ENCODE peak calls at places on chromosomes 3 and 15, in four cellular contexts. One of them, this sample, is unnamed.

GRCh38 chr3:39013289-39013688 is 38.5 kb downstream of the SCN11A start:
- DNase-seq in K562: no peak
- DNase-seq in HepG2: no peak
- DNase-seq in GM12878: no peak
- DNase-seq in this sample: no peak

GRCh38 chr3:50674349-50675178 is at the start of gene DOCK3:
- DNase-seq in K562: peak
- DNase-seq in HepG2: no peak
- DNase-seq in GM12878: no peak
- DNase-seq in this sample: peak

GRCh38 chr3:81531846-81532245 is 229.6 kb downstream of the GBE1 start:
- DNase-seq in K562: no peak
- DNase-seq in HepG2: no peak
- DNase-seq in GM12878: no peak
- DNase-seq in this sample: no peak

GRCh38 chr3:112767777-112768176 is 78.9 kb downstream of the CD200R1L start:
- DNase-seq in K562: no peak
- DNase-seq in HepG2: no peak
- DNase-seq in GM12878: no peak
- DNase-seq in this sample: no peak

GRCh38 chr3:179276001-179276400 is 25.1 kb upstream of the KCNMB3 start:
- DNase-seq in K562: peak
- DNase-seq in HepG2: no peak
- DNase-seq in GM12878: no peak
- DNase-seq in this sample: no peak

GRCh38 chr15:48765007-48765406 is 45.9 kb downstream of the CEP152 start:
- DNase-seq in K562: peak
- DNase-seq in HepG2: no peak
- DNase-seq in GM12878: no peak
- DNase-seq in this sample: no peak

GRCh38 chr15:90760661-90761232 is 43.6 kb downstream of the BLM start:
- DNase-seq in K562: no peak
- DNase-seq in HepG2: no peak
- DNase-seq in GM12878: no peak
- DNase-seq in this sample: no peak

GRCh38 chr3:32310918-32311839 is 72.7 kb downstream of the CMTM8 start:
- DNase-seq in K562: no peak
- DNase-seq in HepG2: peak
- DNase-seq in GM12878: no peak
- DNase-seq in this sample: no peak

GRCh38 chr15:57506422-57506821 is 85.3 kb upstream of the MYZAP start:
- DNase-seq in K562: peak
- DNase-seq in HepG2: no peak
- DNase-seq in GM12878: no peak
- DNase-seq in this sample: no peak

GRCh38 chr3:73432021-73432722 is 192.6 kb downstream of the PDZRN3 start:
- DNase-seq in K562: peak
- DNase-seq in HepG2: peak
- DNase-seq in GM12878: no peak
- DNase-seq in this sample: peak

GRCh38 chr3:73143401-73143800 is 81.9 kb downstream of the EBLN2 start:
- DNase-seq in K562: no peak
- DNase-seq in HepG2: no peak
- DNase-seq in GM12878: no peak
- DNase-seq in this sample: no peak

GRCh38 chr15:63763476-63764123 is 70.1 kb downstream of the HERC1 start:
- DNase-seq in K562: no peak
- DNase-seq in HepG2: no peak
- DNase-seq in GM12878: peak
- DNase-seq in this sample: no peak

GRCh38 chr15:26037369-26037768 is 174.2 kb upstream of the ATP10A start:
- DNase-seq in K562: no peak
- DNase-seq in HepG2: no peak
- DNase-seq in GM12878: no peak
- DNase-seq in this sample: no peak

GRCh38 chr15:69391046-69391757 is 22.9 kb upstream of the KIF23 start:
- DNase-seq in K562: no peak
- DNase-seq in HepG2: no peak
- DNase-seq in GM12878: no peak
- DNase-seq in this sample: no peak

GRCh38 chr3:165895919-165896318 is 58.7 kb upstream of the BCHE start:
- DNase-seq in K562: peak
- DNase-seq in HepG2: peak
- DNase-seq in GM12878: no peak
- DNase-seq in this sample: peak

GRCh38 chr3:129315386-129315991 is 36.8 kb downstream of the HMCES start:
- DNase-seq in K562: peak
- DNase-seq in HepG2: no peak
- DNase-seq in GM12878: no peak
- DNase-seq in this sample: no peak

GRCh38 chr3:2523251-2523836 is 424.7 kb downstream of the CNTN4 start:
- DNase-seq in K562: no peak
- DNase-seq in HepG2: no peak
- DNase-seq in GM12878: no peak
- DNase-seq in this sample: no peak

GRCh38 chr15:70505411-70505919 is 257.9 kb downstream of the UACA start:
- DNase-seq in K562: no peak
- DNase-seq in HepG2: peak
- DNase-seq in GM12878: no peak
- DNase-seq in this sample: no peak

DNA sequence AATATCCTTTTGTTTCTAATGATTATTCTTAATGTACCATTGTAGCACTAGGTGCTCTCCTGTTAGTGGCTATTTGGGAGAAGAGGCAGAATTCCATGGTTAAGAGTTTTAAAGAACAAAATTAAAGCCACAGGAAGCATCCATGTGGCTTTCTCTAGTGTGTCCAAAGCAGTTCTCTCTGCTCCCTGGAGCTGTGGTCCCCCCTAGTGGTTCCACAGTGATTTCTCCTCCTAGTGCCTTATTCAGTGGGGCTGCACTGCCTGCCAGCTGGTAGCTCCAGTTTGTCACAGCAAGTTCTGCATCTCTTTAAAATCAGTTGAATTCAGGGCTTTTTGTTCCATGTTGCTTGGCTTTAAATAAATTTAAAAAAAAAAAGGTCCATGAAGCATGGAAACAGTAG is 39.6 kb upstream of the FAM98B start:
- DNase-seq in K562: peak
- DNase-seq in HepG2: peak
- DNase-seq in GM12878: no peak
- DNase-seq in this sample: peak
- TF ChIP-seq BHLHE40 in K562: no peak
- TF ChIP-seq BHLHE40 in HepG2: no peak
- TF ChIP-seq BHLHE40 in GM12878: no peak
- TF ChIP-seq BHLHE40 in this sample: no peak

DNA sequence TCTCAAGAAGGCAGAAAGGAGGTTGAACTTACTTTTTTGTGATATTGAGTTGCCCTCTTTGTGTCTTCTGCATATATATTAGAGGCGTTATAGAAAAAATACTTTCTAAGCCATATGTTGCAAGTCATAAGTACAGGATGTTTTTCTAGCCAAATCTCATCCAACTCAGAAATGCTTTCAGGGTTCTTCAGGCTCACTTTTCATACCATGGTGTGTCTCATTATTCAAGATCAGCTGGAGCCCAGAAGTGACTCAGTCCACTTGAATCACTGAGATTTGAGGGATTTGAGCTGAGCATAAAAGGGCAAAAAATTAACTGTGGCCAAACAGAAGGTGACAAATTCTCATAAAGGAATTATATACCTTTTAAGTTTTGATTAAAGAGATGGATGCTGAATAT is 157.3 kb downstream of the WNT5A start:
- DNase-seq in K562: no peak
- DNase-seq in HepG2: no peak
- DNase-seq in GM12878: no peak
- DNase-seq in this sample: no peak
- TF ChIP-seq FOXM1 in K562: no peak
- TF ChIP-seq FOXM1 in HepG2: no peak
- TF ChIP-seq FOXM1 in GM12878: no peak
- TF ChIP-seq FOXM1 in this sample: no peak

DNA sequence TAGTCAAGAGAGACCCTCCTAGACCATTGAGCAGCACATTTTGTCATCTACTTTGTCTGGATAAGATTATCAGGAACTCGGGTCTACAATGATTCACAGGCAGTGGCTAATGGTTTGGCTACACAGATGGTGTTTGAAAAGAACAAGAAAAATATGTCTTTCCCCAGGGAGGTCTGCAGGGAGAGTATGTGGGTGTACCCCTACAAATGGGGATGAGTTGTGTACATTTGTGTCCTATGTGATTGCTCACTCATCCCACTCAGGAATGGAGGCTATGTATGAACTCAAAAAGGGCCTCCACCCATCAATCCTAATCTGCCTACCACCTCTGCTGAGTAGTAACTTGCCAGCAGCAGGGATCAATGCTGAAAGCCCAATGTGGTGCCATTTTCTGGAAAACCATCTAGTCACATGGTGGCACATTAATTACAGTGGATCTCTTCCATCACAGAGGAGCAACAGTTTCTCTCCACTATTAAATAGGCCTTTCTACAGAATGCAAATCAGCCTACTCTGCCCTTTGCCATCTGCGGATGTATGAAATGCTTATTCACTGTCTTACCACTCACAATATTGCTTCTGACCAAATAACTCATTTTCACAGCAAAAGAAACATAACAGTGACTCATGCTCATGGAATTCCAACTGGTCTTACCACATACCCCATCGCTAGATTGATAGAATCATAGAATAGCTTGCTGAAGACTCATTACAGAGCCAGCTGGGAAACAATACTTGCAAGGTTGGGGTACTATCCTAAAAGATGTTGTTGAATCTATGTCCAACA is 48.3 kb upstream of the TRIM42 start:
- DNase-seq in K562: no peak
- DNase-seq in HepG2: peak
- DNase-seq in GM12878: no peak
- DNase-seq in this sample: no peak
- TF ChIP-seq SP1 in K562: no peak
- TF ChIP-seq SP1 in HepG2: no peak
- TF ChIP-seq SP1 in GM12878: no peak
- TF ChIP-seq SP1 in this sample: no peak

DNA sequence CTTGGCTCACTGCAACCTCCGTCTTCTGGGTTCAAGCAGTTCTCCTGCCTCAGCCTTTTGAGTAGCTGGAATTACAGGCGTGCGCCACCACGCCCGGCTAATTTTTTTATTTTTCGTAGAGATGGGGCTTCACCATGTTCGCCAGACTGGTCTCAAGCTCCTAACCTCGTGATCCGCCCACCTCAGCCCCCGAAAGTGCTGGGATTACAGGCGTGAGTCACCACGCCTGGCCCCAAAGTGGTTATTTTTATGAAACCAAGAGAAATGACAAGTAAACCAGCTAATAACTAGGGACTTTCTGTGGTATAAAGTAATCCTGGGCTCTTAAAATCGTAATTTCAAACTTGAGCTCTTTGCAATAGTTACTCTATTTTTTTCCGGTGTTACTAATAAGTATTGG is 4.0 kb downstream of the ZSCAN2 start:
- DNase-seq in K562: no peak
- DNase-seq in HepG2: no peak
- DNase-seq in GM12878: no peak
- DNase-seq in this sample: no peak
- TF ChIP-seq BHLHE40 in K562: no peak
- TF ChIP-seq BHLHE40 in HepG2: no peak
- TF ChIP-seq BHLHE40 in GM12878: peak
- TF ChIP-seq BHLHE40 in this sample: no peak

DNA sequence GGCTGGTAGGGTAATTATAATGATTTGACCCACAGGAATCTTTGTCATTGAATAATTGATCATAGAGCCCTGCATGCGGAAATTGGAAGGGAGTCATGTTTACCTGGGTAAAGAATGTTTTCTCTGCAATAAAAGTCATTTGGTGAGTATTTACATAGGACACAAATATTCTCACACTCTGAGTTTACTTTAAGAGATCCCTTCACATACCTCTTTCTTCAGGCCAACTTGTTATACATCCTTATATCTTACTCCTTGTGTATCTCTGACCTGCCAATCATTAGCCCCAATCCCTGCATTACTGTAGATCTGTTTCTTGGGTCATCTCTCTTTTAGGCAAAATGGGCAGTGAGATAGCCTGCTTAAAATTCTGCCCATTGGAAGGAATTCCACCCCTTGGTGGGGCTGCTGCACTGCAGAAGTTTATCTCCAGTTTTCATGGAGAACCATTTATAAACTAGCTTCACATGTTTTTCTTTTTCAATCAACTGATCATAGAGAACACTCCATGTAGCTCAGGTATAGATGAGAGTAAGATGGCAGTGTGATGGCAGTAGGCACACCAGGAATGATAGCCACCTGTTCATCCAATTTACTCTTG is 46.2 kb downstream of the ILDR1 start:
- DNase-seq in K562: no peak
- DNase-seq in HepG2: no peak
- DNase-seq in GM12878: no peak
- DNase-seq in this sample: no peak
- TF ChIP-seq FOXM1 in K562: no peak
- TF ChIP-seq FOXM1 in HepG2: no peak
- TF ChIP-seq FOXM1 in GM12878: no peak
- TF ChIP-seq FOXM1 in this sample: no peak

DNA sequence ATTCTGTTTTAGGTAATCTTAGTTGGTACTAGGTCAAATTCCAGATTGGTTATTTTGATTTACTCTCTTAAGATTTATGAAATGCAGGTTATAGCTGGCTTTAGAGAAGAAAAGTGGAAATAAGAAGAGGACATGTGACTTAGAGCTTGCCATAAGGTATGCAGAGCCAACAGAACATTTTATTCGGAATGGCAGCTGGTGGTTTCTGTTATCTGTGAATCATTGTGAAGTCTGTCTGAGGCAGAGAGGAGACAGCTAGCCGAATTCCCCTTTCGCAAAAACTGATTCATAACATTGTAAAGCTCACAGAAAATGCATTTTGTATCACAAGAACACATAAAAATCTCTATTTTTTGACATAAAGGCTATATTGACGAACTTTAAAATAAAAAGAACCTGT is 82.0 kb downstream of the FILIP1L start:
- DNase-seq in K562: no peak
- DNase-seq in HepG2: no peak
- DNase-seq in GM12878: no peak
- DNase-seq in this sample: no peak
- TF ChIP-seq SP1 in K562: no peak
- TF ChIP-seq SP1 in HepG2: no peak
- TF ChIP-seq SP1 in GM12878: no peak
- TF ChIP-seq SP1 in this sample: no peak

This sample was measured in HEK293T.